ENCODE peak calls at places on chromosomes 11 and 22, in five cellular contexts. K is smooth muscle cell of the brain vasculature; N is activated naive CD4-positive, alpha-beta T cell treated with anti-CD3 and anti-CD28 coated beads, Interleukin-2, amount 10 ng/mL, durations not matched to agents 7 days and 5 days; Q is bronchial epithelial cell; G is posterior vena cava. I is an unnamed sample.

GRCh38 chr11:66981976-66982578 is 7.0 kb downstream of the C11orf86 start:
- DNase-seq in K (peak), N (no peak), Q (peak), G (peak), I (peak)

GRCh38 chr22:47420211-47420610 is 657.8 kb downstream of the TBC1D22A start:
- DNase-seq in K (no peak), N (no peak), Q (no peak), G (no peak), I (peak)

GRCh38 chr11:94746721-94747120 is 21.4 kb upstream of the AMOTL1 start:
- DNase-seq in K (no peak), N (no peak), Q (peak), G (no peak), I (no peak)

GRCh38 chr22:50483977-50484853 is 2.4 kb upstream of the MIOX start:
- DNase-seq in K (no peak), N (no peak), Q (no peak), G (no peak), I (no peak)

GRCh38 chr11:110896358-110896757 is 184.1 kb upstream of the ARHGAP20 start:
- DNase-seq in K (peak), N (no peak), Q (no peak), G (no peak), I (no peak)

GRCh38 chr11:112455791-112456190 is 195.1 kb upstream of the PLET1 start:
- DNase-seq in K (no peak), N (no peak), Q (peak), G (no peak), I (no peak)

GRCh38 chr22:30866811-30867271 is 101.7 kb downstream of the MORC2 start:
- DNase-seq in K (no peak), N (no peak), Q (no peak), G (peak), I (peak)

GRCh38 chr11:72208281-72208680 is 8.3 kb upstream of the FOLR2 start:
- DNase-seq in K (no peak), N (no peak), Q (no peak), G (no peak), I (no peak)

GRCh38 chr11:14423633-14424032 is 64.7 kb upstream of the RRAS2 start:
- DNase-seq in K (no peak), N (no peak), Q (no peak), G (no peak), I (no peak)

GRCh38 chr11:35142481-35143207 is 3.7 kb downstream of the CD44 start:
- DNase-seq in K (no peak), N (peak), Q (peak), G (no peak), I (no peak)

GRCh38 chr11:119376197-119376847 is 5.2 kb downstream of the USP2 start:
- DNase-seq in K (no peak), N (no peak), Q (peak), G (peak), I (no peak)

GRCh38 chr11:20226936-20227335 is 66.7 kb upstream of the DBX1 start:
- DNase-seq in K (no peak), N (no peak), Q (no peak), G (no peak), I (no peak)

GRCh38 chr11:118152552-118153471 is at the start of gene SCN4B:
- DNase-seq in K (no peak), N (peak), Q (peak), G (no peak), I (peak)

GRCh38 chr11:120904116-120904515 is 119.8 kb upstream of the TBCEL start:
- DNase-seq in K (no peak), N (no peak), Q (peak), G (no peak), I (no peak)

GRCh38 chr11:114135737-114136151 is 76.2 kb downstream of the ZBTB16 start:
- DNase-seq in K (no peak), N (no peak), Q (no peak), G (no peak), I (no peak)